ENCODE peak calls at places on chromosomes 13 and 19, in seven cellular contexts. E is WTC11, T is type B pancreatic cell, A is GM06990, L is fibroblast of mammary gland, D is astrocyte of the spinal cord, O is A673. R is an unnamed sample.

GRCh38 chr13:91659583-91660415 is 261.4 kb downstream of the GPC5 start:
- DNase-seq in D (no peak), E (no peak), O (no peak), T (no peak), A (no peak), L (no peak), R (no peak)

GRCh38 chr19:45293682-45294081 is 29.0 kb downstream of the CKM start:
- DNase-seq in L (no peak), E (no peak), O (no peak), T (no peak), A (no peak), D (no peak), R (no peak)

GRCh38 chr13:63307239-63307638 is 1891.6 kb upstream of the PCDH20 start:
- DNase-seq in A (no peak), T (no peak), D (peak), E (no peak), L (no peak), O (no peak), R (no peak)

GRCh38 chr19:47391510-47392223 is 27.7 kb downstream of the MEIS3 start:
- DNase-seq in T (no peak), E (peak), D (peak), A (peak), L (peak), O (peak), R (peak)

GRCh38 chr13:53873558-53873957 is 844.9 kb downstream of the OLFM4 start:
- DNase-seq in E (peak), L (no peak), T (no peak), D (no peak), A (no peak), O (no peak), R (no peak)

GRCh38 chr13:91595677-91596076 is 197.3 kb downstream of the GPC5 start:
- DNase-seq in L (no peak), O (no peak), T (no peak), D (no peak), E (no peak), A (no peak), R (no peak)

GRCh38 chr13:36297600-36298338 is at the start of gene CCDC169:
- DNase-seq in A (peak), L (peak), D (peak), T (peak), O (peak), E (peak), R (peak)

GRCh38 chr19:10604460-10604980 is 17.4 kb upstream of the AP1M2 start:
- DNase-seq in D (no peak), E (no peak), A (peak), T (no peak), O (no peak), L (no peak), R (peak)

GRCh38 chr19:55647732-55648656 is at the start of gene CCDC106:
- DNase-seq in A (peak), L (peak), E (peak), T (no peak), O (peak), D (peak), R (peak)

GRCh38 chr19:20858861-20859260 is 64.2 kb upstream of the ZNF85 start:
- DNase-seq in D (no peak), O (no peak), A (no peak), T (no peak), E (peak), L (no peak), R (no peak)

GRCh38 chr13:74171621-74172020 is 37.4 kb upstream of the KLF12 start:
- DNase-seq in A (no peak), D (no peak), L (no peak), O (no peak), E (no peak), T (no peak), R (no peak)

GRCh38 chr19:45455707-45456499 is 11.9 kb upstream of the FOSB start:
- DNase-seq in L (peak), O (peak), A (peak), E (peak), D (peak), T (peak), R (peak)

GRCh38 chr19:35545001-35545854 is at the start of gene TMEM147:
- DNase-seq in D (peak), A (peak), E (peak), O (peak), T (peak), L (peak), R (peak)

GRCh38 chr13:71320452-71320851 is 546.6 kb downstream of the DACH1 start:
- DNase-seq in T (no peak), O (peak), D (peak), L (peak), A (no peak), E (peak), R (peak)

GRCh38 chr19:28065026-28065425 is 1147.9 kb downstream of the UQCRFS1 start:
- DNase-seq in O (no peak), D (no peak), T (no peak), E (no peak), L (no peak), A (no peak), R (no peak)

GRCh38 chr13:50277906-50278305 is 262.7 kb downstream of the KCNRG start:
- DNase-seq in T (no peak), O (no peak), D (no peak), A (no peak), L (no peak), E (no peak), R (no peak)

GRCh38 chr19:42114412-42114811 is 17.8 kb downstream of the POU2F2 start:
- DNase-seq in T (no peak), D (no peak), E (no peak), A (peak), L (no peak), O (no peak), R (no peak)

GRCh38 chr13:80121038-80121437 is 219.9 kb downstream of the SPRY2 start:
- DNase-seq in O (no peak), A (no peak), E (no peak), L (no peak), D (no peak), T (no peak), R (no peak)

GRCh38 chr13:98301721-98302120 is 124.7 kb upstream of the RNF113B start:
- DNase-seq in L (no peak), O (no peak), T (no peak), E (no peak), A (no peak), D (peak), R (no peak)

GRCh38 chr19:17460372-17461230 is at the start of gene NXNL1:
- DNase-seq in A (no peak), D (no peak), O (no peak), T (no peak), E (no peak), L (no peak), R (no peak)

GRCh38 chr19:39308531-39309304 is 11.9 kb downstream of the LRFN1 start:
- DNase-seq in E (peak), D (no peak), O (peak), A (no peak), L (no peak), T (no peak), R (no peak)

GRCh38 chr13:50153888-50154287 is 138.6 kb downstream of the KCNRG start:
- DNase-seq in T (no peak), E (no peak), L (no peak), O (no peak), D (no peak), A (no peak), R (no peak)

GRCh38 chr19:17405250-17406038 is at the start of gene BST2:
- DNase-seq in A (peak), T (no peak), O (peak), E (no peak), D (peak), L (no peak), R (no peak)

GRCh38 chr19:30566681-30567420 is 194.7 kb downstream of the ZNF536 start:
- DNase-seq in L (no peak), E (no peak), O (no peak), A (no peak), D (no peak), T (no peak), R (no peak)

GRCh38 chr13:75685239-75685697 is 49.1 kb downstream of the LMO7 start:
- DNase-seq in O (peak), L (peak), A (no peak), T (no peak), E (no peak), D (peak), R (no peak)

GRCh38 chr13:97422118-97423054 is 11.6 kb upstream of the RAP2A start:
- DNase-seq in T (no peak), A (no peak), D (peak), O (no peak), L (peak), E (no peak), R (no peak)

GRCh38 chr13:100627142-100627541 is 38.6 kb upstream of the GGACT start:
- DNase-seq in E (no peak), D (no peak), L (no peak), O (no peak), A (no peak), T (no peak), R (no peak)

GRCh38 chr13:79457948-79458347 is 23.0 kb upstream of the NDFIP2 start:
- DNase-seq in T (no peak), A (no peak), E (no peak), D (peak), L (peak), O (no peak), R (no peak)

GRCh38 chr19:8526345-8527062 is 12.5 kb upstream of the ZNF414 start:
- DNase-seq in E (peak), T (peak), L (peak), A (no peak), O (peak), D (peak), R (peak)

GRCh38 chr19:5130371-5131030 is 161.6 kb downstream of the KDM4B start:
- DNase-seq in O (no peak), E (no peak), A (peak), T (no peak), D (no peak), L (no peak), R (no peak)

GRCh38 chr19:33374406-33374703 is 846 bp downstream of the CEBPG start:
- DNase-seq in T (no peak), O (peak), D (peak), A (no peak), L (no peak), E (no peak), R (no peak)

GRCh38 chr13:46211116-46211515 is 612 bp upstream of the LRRC63 start:
- DNase-seq in E (no peak), T (no peak), L (no peak), D (peak), O (peak), A (no peak), R (no peak)

GRCh38 chr19:629961-630714 is 3.2 kb downstream of the POLRMT start:
- DNase-seq in O (no peak), D (no peak), T (no peak), E (no peak), L (no peak), A (no peak), R (no peak)

GRCh38 chr19:54302252-54302651 is 10.7 kb downstream of the LILRA5 start:
- DNase-seq in A (no peak), E (no peak), L (no peak), T (peak), D (no peak), O (no peak), R (no peak)

GRCh38 chr19:16066611-16067104 is 9.6 kb upstream of the TPM4 start:
- DNase-seq in A (no peak), L (peak), T (no peak), D (no peak), O (peak), E (no peak), R (no peak)
- TF ChIP-seq CTCF in A (peak), L (peak), T (peak), D (peak), O (peak), E (no peak), R (no peak)

GRCh38 chr19:18603255-18603957 is 3.2 kb downstream of the CRLF1 start:
- DNase-seq in D (peak), T (no peak), E (peak), O (no peak), A (no peak), L (no peak), R (peak)
- TF ChIP-seq CTCF in D (peak), T (peak), E (no peak), O (no peak), A (peak), L (peak), R (no peak)

GRCh38 chr13:41468631-41469030 is 11.3 kb downstream of the RGCC start:
- DNase-seq in T (no peak), A (no peak), L (no peak), O (no peak), E (no peak), D (no peak), R (no peak)

GRCh38 chr13:41465215-41465907 is 8.0 kb downstream of the RGCC start:
- DNase-seq in A (peak), L (peak), E (no peak), T (no peak), D (peak), O (no peak), R (no peak)

GRCh38 chr13:41470187-41470586 is 12.8 kb downstream of the RGCC start:
- DNase-seq in T (no peak), D (no peak), O (no peak), L (no peak), A (no peak), E (no peak), R (no peak)

GRCh38 chr13:41465965-41466364 is 8.6 kb downstream of the RGCC start:
- DNase-seq in E (no peak), A (no peak), O (no peak), D (no peak), L (no peak), T (no peak), R (no peak)

GRCh38 chr13:41467546-41467945 is 10.2 kb downstream of the RGCC start:
- DNase-seq in T (no peak), D (no peak), A (no peak), E (no peak), O (no peak), L (no peak), R (no peak)
- TF ChIP-seq CTCF in T (no peak), D (no peak), A (no peak), E (no peak), O (no peak), L (no peak), R (no peak)

GRCh38 chr13:77494226-77494625 is 41.3 kb upstream of the SCEL start:
- DNase-seq in D (no peak), T (no peak), O (no peak), L (no peak), E (no peak), A (no peak), R (no peak)

GRCh38 chr13:77489566-77490337 is 45.8 kb upstream of the SCEL start:
- DNase-seq in E (no peak), O (no peak), D (no peak), L (no peak), A (no peak), T (no peak), R (no peak)

GRCh38 chr13:77492982-77493381 is 42.5 kb upstream of the SCEL start:
- DNase-seq in O (peak), E (no peak), D (peak), L (peak), A (no peak), T (no peak), R (no peak)
- TF ChIP-seq CTCF in O (peak), E (no peak), D (peak), L (peak), A (peak), T (peak), R (no peak)

DNA sequence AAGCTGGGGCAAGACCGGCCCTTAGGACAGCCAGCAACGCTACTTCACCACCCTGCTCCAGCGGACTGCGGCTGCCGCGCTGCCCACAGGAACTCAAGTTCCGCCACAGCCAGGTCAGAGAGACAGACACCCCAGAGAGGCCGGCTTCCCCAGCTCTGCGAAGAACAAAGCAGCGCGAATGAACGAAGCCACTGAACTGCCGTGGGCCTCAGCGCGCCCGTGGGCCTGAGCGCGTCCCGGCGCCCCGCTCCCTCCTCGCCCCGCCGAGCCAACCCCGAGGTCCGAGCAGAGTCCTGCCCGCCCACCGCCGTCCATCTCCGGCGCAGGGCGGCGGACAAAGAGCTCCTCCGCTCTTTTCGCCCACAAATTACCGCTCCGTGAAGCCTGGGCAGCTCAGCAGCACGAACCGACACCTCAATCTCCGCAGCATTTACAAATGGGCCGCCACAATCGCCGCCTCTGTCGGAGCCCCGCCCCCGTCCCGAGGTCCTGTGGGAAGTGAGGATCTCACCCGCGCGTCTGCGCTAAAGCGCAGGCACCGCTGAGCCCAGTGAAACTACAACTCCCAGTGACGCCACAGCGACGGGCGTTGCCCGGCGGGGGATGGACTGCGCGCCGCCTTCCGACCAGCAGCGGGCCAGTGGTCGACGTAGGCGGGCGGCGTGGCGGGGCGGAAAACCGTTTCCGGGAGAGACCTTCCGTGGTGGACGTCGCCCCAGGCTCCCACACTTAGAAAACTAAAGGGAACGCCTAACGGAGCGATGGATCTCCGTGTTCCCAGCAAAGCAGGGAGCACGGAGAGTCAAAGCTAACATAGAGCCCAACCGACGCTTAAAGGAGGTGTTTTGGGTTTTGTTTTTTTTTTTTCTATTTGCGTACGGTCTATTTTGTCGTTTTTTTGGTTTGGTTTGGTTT is 158.7 kb downstream of the RNF17 start:
- DNase-seq in O (peak), L (peak), A (peak), D (peak), T (peak), E (peak), R (peak)
- TF ChIP-seq CTCF in O (no peak), L (no peak), A (peak), D (no peak), T (no peak), E (no peak), R (no peak)

DNA sequence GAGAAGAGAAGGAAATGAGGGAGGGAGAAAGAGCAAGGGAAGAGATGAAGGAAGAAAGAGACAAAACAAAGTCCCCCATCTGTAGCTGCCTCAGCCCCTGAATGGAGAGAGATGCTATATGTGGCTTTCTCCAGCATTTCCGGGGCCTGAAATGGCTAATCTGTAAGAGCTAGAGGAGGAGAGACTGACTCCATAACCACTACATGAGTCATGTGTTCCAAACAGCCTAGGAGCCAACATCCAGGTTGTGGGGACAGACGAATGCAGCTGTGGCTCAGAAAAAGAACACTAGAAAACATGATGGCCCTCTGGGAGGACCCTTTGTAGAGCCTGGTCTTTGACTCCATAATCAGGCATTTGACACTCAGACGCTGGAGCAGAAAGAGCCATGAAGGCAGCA is 292.0 kb upstream of the ZNF507 start:
- DNase-seq in L (no peak), E (no peak), O (no peak), T (no peak), A (no peak), D (no peak), R (no peak)
- TF ChIP-seq CTCF in L (no peak), E (no peak), O (no peak), T (no peak), A (no peak), D (no peak), R (no peak)

GRCh38 chr19:40347476-40348124 is 597 bp downstream of the C19orf47 start:
- DNase-seq in O (no peak), L (no peak), T (no peak), E (no peak), D (no peak), A (no peak), R (no peak)

GRCh38 chr19:40348961-40349507 is 539 bp downstream of the PLD3 start:
- DNase-seq in L (peak), T (no peak), O (peak), E (no peak), D (peak), A (no peak), R (no peak)

GRCh38 chr19:40342644-40343311 is 5.4 kb downstream of the C19orf47 start:
- DNase-seq in L (no peak), T (no peak), O (no peak), E (no peak), A (no peak), D (no peak), R (no peak)

GRCh38 chr19:40344422-40344821 is 3.8 kb downstream of the C19orf47 start:
- DNase-seq in O (no peak), D (no peak), T (no peak), E (no peak), A (no peak), L (no peak), R (no peak)

DNA sequence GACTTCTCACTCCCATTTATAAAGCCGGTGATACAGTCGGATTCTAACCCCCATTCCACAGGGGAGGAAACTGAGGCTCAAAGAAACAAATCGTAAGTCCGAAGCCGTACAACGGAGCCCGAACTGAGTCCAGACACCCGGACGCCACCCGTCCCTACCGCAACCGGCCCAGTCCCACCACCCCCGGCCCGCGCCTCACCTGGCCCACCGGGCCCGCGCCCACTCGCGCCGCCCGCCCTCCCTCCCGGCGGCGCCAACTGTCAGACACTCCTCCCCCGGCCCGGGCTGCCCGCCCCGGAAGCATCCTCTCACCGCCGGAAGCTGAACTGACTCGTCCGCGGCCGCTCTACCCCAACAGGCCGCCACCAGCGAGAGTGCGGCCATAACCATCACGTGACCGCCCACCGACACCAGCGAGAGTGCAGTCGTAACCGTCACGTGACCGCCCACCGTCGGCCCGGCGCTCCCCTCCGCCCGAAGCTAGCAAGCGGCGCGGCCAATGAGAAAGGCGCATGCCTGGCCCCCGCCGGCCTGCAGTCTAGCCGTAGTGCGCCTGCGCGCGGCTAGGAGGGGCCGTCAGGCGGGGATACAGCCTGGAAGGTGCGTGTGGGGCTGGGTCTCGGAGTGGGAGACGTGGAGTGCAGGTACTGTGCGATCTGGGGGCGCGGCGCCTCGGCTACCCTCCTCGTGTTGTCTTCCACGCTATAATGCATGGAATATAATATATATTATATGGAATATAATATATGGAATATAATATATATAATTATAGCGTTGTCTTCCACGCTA is at the start of the genes C19orf47 and PLD3:
- DNase-seq in T (peak), E (peak), L (peak), A (peak), O (peak), D (peak), R (peak)
- TF ChIP-seq CTCF in T (no peak), E (no peak), L (no peak), A (no peak), O (no peak), D (no peak), R (no peak)